ENCODE peak calls at places on chromosome 7, in ten cellular contexts. U, I, D, A, G, Z, L, S, M and B are unnamed samples.

GRCh38 chr7:91265693-91266066 is 1.4 kb downstream of the FZD1 start:
- DNase-seq in U (peak), I (no peak), D (no peak), A (peak), G (no peak), Z (no peak), L (peak), S (no peak), M (peak), B (no peak)

GRCh38 chr7:21617916-21618390 is 75.1 kb downstream of the DNAH11 start:
- DNase-seq in U (peak), I (peak), D (peak), A (peak), G (peak), Z (no peak), L (no peak), S (peak), M (peak), B (peak)

GRCh38 chr7:47945261-47946015 is 2.8 kb downstream of the PKD1L1 start:
- DNase-seq in U (peak), I (peak), D (peak), A (peak), G (peak), Z (peak), L (peak), S (peak), M (peak), B (peak)

GRCh38 chr7:154744226-154744860 is 258.6 kb downstream of the PAXIP1 start:
- DNase-seq in U (peak), I (no peak), D (no peak), A (no peak), G (no peak), Z (peak), L (peak), S (no peak), M (no peak), B (no peak)

GRCh38 chr7:136496526-136496925 is 371.9 kb upstream of the CHRM2 start:
- DNase-seq in U (no peak), I (no peak), D (no peak), A (no peak), G (no peak), Z (no peak), L (no peak), S (no peak), M (no peak), B (no peak)

GRCh38 chr7:141785711-141786552 is 4.1 kb upstream of the TAS2R5 start:
- DNase-seq in U (peak), I (no peak), D (no peak), A (no peak), G (peak), Z (peak), L (no peak), S (peak), M (no peak), B (no peak)

GRCh38 chr7:48139461-48139860 is 31.8 kb upstream of the ABCA13 start:
- DNase-seq in U (peak), I (no peak), D (no peak), A (no peak), G (no peak), Z (no peak), L (no peak), S (no peak), M (no peak), B (no peak)

GRCh38 chr7:47720141-47720906 is 138.4 kb upstream of the TNS3 start:
- DNase-seq in U (peak), I (no peak), D (peak), A (no peak), G (no peak), Z (peak), L (no peak), S (peak), M (peak), B (peak)

GRCh38 chr7:31058122-31058521 is 6.0 kb downstream of the ADCYAP1R1 start:
- DNase-seq in U (no peak), I (no peak), D (no peak), A (no peak), G (no peak), Z (no peak), L (no peak), S (peak), M (no peak), B (no peak)

GRCh38 chr7:504221-505081 is 15.2 kb downstream of the PDGFA start:
- DNase-seq in U (peak), I (no peak), D (peak), A (no peak), G (no peak), Z (no peak), L (peak), S (no peak), M (no peak), B (peak)

GRCh38 chr7:34845666-34846361 is 187.8 kb downstream of the NPSR1 start:
- DNase-seq in U (no peak), I (no peak), D (no peak), A (no peak), G (no peak), Z (no peak), L (no peak), S (peak), M (no peak), B (no peak)

GRCh38 chr7:5634107-5634950 is 147.1 kb downstream of the RNF216 start:
- DNase-seq in U (peak), I (peak), D (peak), A (no peak), G (no peak), Z (peak), L (peak), S (peak), M (peak), B (peak)

GRCh38 chr7:127413962-127414361 is 21.5 kb upstream of the ZNF800 start:
- DNase-seq in U (no peak), I (no peak), D (no peak), A (no peak), G (no peak), Z (no peak), L (no peak), S (no peak), M (no peak), B (no peak)

GRCh38 chr7:1693419-1693990 is 23.4 kb downstream of the ELFN1 start:
- DNase-seq in U (peak), I (no peak), D (peak), A (no peak), G (no peak), Z (peak), L (peak), S (no peak), M (peak), B (no peak)

GRCh38 chr7:38411404-38411803 is 138.0 kb upstream of the TARP start:
- DNase-seq in U (no peak), I (no peak), D (no peak), A (no peak), G (no peak), Z (peak), L (no peak), S (peak), M (no peak), B (no peak)

GRCh38 chr7:87110778-87111177 is 41.5 kb upstream of the DMTF1 start:
- DNase-seq in U (no peak), I (no peak), D (no peak), A (no peak), G (peak), Z (no peak), L (no peak), S (peak), M (no peak), B (no peak)

GRCh38 chr7:74441801-74442200 is 11.9 kb upstream of the GTF2IRD1 start:
- DNase-seq in U (no peak), I (no peak), D (no peak), A (no peak), G (no peak), Z (peak), L (no peak), S (no peak), M (no peak), B (no peak)

GRCh38 chr7:55172881-55173609 is 154.2 kb downstream of the EGFR start:
- DNase-seq in U (no peak), I (no peak), D (peak), A (no peak), G (no peak), Z (no peak), L (peak), S (no peak), M (peak), B (no peak)

GRCh38 chr7:103445228-103446020 is 583 bp downstream of the SLC26A5 start:
- DNase-seq in U (no peak), I (no peak), D (no peak), A (no peak), G (no peak), Z (peak), L (no peak), S (no peak), M (no peak), B (no peak)

GRCh38 chr7:20432071-20432470 is 101.4 kb downstream of the ITGB8 start:
- DNase-seq in U (no peak), I (no peak), D (no peak), A (no peak), G (no peak), Z (no peak), L (no peak), S (no peak), M (no peak), B (no peak)

GRCh38 chr7:150788474-150789269 is 11.5 kb downstream of the TMEM176B start:
- DNase-seq in U (peak), I (peak), D (peak), A (no peak), G (no peak), Z (peak), L (no peak), S (no peak), M (peak), B (peak)

GRCh38 chr7:73718438-73718881 is 1.0 kb downstream of the STX1A start:
- DNase-seq in U (no peak), I (no peak), D (no peak), A (no peak), G (no peak), Z (peak), L (no peak), S (peak), M (no peak), B (no peak)

GRCh38 chr7:92834661-92835139 is 1.7 kb downstream of the CDK6 start:
- DNase-seq in U (peak), I (peak), D (peak), A (peak), G (no peak), Z (peak), L (peak), S (no peak), M (peak), B (no peak)

GRCh38 chr7:105768117-105768516 is 108.3 kb downstream of the ATXN7L1 start:
- DNase-seq in U (no peak), I (no peak), D (no peak), A (no peak), G (no peak), Z (no peak), L (no peak), S (no peak), M (no peak), B (no peak)

GRCh38 chr7:13615679-13616078 is 373.8 kb downstream of the ETV1 start:
- DNase-seq in U (no peak), I (no peak), D (no peak), A (no peak), G (no peak), Z (no peak), L (no peak), S (no peak), M (no peak), B (no peak)

GRCh38 chr7:75723444-75723843 is 15.3 kb downstream of the HIP1 start:
- DNase-seq in U (no peak), I (no peak), D (no peak), A (no peak), G (no peak), Z (no peak), L (no peak), S (no peak), M (no peak), B (no peak)

GRCh38 chr7:54260868-54261475 is 281.2 kb upstream of the VSTM2A start:
- DNase-seq in U (no peak), I (no peak), D (no peak), A (no peak), G (no peak), Z (no peak), L (no peak), S (no peak), M (no peak), B (no peak)

GRCh38 chr7:117007285-117007684 is 54.0 kb downstream of the ST7 start:
- DNase-seq in U (no peak), I (no peak), D (no peak), A (no peak), G (no peak), Z (no peak), L (no peak), S (no peak), M (no peak), B (no peak)

GRCh38 chr7:101630591-101630990 is 1.5 kb upstream of the MYL10 start:
- DNase-seq in U (no peak), I (no peak), D (no peak), A (no peak), G (peak), Z (peak), L (no peak), S (no peak), M (no peak), B (no peak)

DNA sequence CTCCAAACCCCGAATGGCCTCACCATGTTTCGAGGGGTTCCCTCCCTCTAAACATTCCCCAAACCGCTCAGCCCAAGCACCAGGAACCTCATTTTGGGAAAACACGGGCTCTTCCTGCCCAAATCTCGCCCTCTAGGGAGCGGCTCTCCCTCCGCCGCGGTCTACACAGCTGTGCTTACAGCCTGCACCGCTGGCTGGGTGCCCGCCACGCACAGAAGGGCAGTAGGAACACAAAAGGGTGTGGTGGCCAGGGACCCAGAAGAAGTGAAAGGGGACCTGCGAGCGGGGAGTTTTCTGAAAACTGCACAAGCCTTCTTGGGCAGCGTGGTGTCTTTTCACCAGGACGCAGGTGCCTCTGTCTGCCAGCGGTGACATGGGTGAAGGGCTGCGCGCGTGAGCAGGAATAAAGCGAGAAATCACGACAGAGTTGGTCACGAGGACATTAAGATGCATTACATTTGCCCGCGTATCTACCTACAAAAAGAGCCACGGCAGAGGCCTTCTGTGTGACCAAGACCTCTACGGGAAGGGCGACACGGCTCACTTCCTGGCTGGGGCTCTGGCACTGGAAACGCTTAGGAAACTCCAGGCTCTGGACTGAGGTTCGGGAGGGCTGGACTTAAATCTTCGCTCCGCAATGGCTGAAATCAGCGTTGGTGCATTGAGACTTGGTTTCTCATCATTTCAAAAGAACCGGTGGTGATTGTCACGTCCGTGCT is 171.7 kb downstream of the LSM5 start:
- DNase-seq in U (peak), I (no peak), D (peak), A (no peak), G (no peak), Z (no peak), L (peak), S (no peak), M (no peak), B (no peak)
- TF ChIP-seq CTCF in U (no peak), I (no peak), D (no peak), A (no peak), G (no peak), Z (no peak), L (no peak), S (no peak), M (no peak), B (no peak)

GRCh38 chr7:43747703-43748102 is 10.8 kb upstream of the BLVRA start:
- DNase-seq in U (no peak), I (no peak), D (no peak), A (no peak), G (no peak), Z (no peak), L (no peak), S (no peak), M (no peak), B (no peak)
- H3K27ac ChIP-seq in U (no peak), I (no peak), D (no peak), A (no peak), G (no peak), Z (no peak), L (no peak), S (no peak), M (no peak), B (no peak)

GRCh38 chr7:158647475-158647792 is 57.2 kb downstream of the NCAPG2 start:
- DNase-seq in U (no peak), I (no peak), D (no peak), A (no peak), G (no peak), Z (no peak), L (no peak), S (no peak), M (no peak), B (no peak)

GRCh38 chr7:158648168-158648567 is 56.4 kb downstream of the NCAPG2 start:
- DNase-seq in U (no peak), I (no peak), D (no peak), A (no peak), G (no peak), Z (no peak), L (no peak), S (no peak), M (no peak), B (no peak)

GRCh38 chr7:158648787-158649186 is 55.8 kb downstream of the NCAPG2 start:
- DNase-seq in U (no peak), I (no peak), D (no peak), A (no peak), G (peak), Z (no peak), L (no peak), S (no peak), M (no peak), B (no peak)

GRCh38 chr7:158645842-158646241 is 58.2 kb upstream of the PTPRN2 start:
- DNase-seq in U (no peak), I (no peak), D (no peak), A (no peak), G (no peak), Z (no peak), L (no peak), S (no peak), M (no peak), B (no peak)

DNA sequence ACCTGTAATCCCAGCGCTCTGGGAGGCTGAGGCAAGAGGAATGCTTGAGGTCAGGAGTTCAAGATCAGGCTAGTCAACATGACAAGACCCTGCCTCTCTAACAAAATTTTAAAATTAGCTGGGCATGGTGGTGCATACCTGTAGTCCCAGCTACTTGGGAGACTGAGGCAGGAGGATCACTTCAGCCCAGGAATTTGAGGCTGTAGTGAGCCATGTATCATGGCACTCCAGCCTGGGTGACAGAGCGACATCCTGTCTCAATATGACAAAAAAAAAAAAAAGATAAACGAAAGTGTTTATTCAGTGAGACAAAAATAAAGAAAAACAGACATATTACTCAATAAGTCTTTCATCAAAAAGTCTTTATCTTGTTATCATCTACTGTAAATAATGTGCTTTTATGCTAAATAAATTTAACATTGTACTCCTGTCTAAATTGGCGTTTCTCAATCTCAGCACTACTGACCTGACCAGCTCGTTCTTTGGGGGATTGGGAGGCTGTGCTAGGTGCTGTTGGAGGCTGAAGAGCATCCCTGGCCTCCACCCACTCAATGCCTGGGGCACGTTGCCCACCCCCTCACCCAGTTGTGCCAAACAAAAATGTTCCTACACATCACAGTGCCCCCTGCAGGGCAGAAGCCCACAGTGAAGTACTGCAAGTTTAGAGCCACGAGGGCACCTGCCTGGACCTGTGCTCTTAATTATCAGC is 57.7 kb downstream of the NCAPG2 start:
- DNase-seq in U (peak), I (no peak), D (no peak), A (no peak), G (no peak), Z (peak), L (no peak), S (no peak), M (no peak), B (no peak)
- TF ChIP-seq CTCF in U (peak), I (no peak), D (peak), A (peak), G (peak), Z (peak), L (peak), S (peak), M (no peak), B (no peak)

GRCh38 chr7:3233301-3233700 is 67.8 kb upstream of the SDK1 start:
- DNase-seq in U (no peak), I (no peak), D (no peak), A (no peak), G (no peak), Z (no peak), L (no peak), S (no peak), M (no peak), B (no peak)

GRCh38 chr7:3232228-3232627 is 68.8 kb upstream of the SDK1 start:
- DNase-seq in U (no peak), I (peak), D (no peak), A (no peak), G (no peak), Z (no peak), L (no peak), S (peak), M (no peak), B (no peak)

GRCh38 chr7:3229904-3230470 is 71.1 kb upstream of the SDK1 start:
- DNase-seq in U (no peak), I (no peak), D (no peak), A (no peak), G (no peak), Z (no peak), L (no peak), S (no peak), M (no peak), B (no peak)

GRCh38 chr7:3234051-3234450 is 67.0 kb upstream of the SDK1 start:
- DNase-seq in U (no peak), I (no peak), D (no peak), A (no peak), G (no peak), Z (no peak), L (no peak), S (no peak), M (no peak), B (no peak)

DNA sequence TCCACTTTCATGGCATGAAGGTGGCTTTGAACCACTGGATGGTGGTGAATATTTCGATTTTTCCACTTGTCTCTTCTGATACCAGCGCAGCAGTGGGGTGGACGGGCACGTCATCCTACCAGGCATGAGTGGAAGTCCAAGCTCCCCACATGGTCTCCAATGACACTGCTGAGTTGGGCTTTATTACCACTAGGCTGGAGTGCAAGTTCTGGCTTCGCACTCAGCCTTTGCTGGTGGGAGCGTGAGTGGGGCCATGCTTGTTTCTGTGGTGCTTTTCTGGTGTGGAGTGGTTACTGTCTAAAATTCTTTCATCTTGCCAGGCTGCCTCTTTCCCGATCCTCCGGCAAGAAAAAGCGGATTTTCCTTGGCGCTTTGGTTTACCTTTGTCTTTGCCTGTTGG is 70.1 kb upstream of the SDK1 start:
- DNase-seq in U (no peak), I (no peak), D (no peak), A (no peak), G (no peak), Z (no peak), L (no peak), S (no peak), M (no peak), B (no peak)
- H3K27ac ChIP-seq in U (no peak), I (peak), D (no peak), A (no peak), G (no peak), Z (no peak), L (no peak), S (no peak), M (no peak), B (no peak)

DNA sequence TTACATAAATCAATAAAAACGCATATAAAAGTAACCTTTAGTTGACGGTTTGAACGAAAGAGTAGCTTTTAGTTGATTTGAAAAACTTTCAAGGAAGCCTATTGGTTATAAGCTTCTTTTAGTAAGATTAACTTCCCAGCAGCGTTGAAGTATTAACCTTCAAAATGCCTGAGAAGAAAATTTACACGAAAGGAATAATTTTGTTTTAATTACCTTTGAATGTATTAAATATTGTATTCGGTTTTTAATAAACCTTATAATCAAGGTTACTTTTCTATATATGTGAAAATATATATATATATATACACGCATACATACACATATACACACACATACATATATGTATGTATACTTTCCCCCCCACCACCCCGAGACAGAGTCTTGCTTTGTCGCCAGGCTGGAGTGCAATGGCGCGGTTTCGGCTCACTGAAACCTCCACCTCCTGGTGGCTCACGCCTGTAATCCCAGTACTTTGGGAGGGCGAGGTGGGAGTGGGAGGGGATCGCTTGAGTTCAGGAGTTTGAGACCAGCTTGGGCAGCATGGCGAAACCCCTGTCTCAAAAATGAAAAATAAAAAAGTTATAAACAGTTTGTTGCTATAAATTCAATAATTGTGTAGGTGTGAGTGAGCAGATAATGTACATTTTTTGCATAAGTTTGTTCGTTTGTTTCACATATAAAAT is 57.6 kb upstream of the EZH2 start:
- DNase-seq in U (peak), I (peak), D (peak), A (peak), G (peak), Z (peak), L (peak), S (peak), M (peak), B (peak)
- TF ChIP-seq CTCF in U (peak), I (peak), D (peak), A (peak), G (peak), Z (peak), L (peak), S (peak), M (peak), B (peak)